ENCODE peak calls at places on chromosomes 2 and 18, in nine cellular contexts. One of them, this sample, is unnamed.

GRCh38 chr2:24874025-24874424 is 46.0 kb downstream of the ADCY3 start:
- DNase-seq in astrocyte of the cerebellum: no peak
- DNase-seq in neural progenitor cell: no peak
- DNase-seq in psoas muscle: peak
- DNase-seq in A549: no peak
- DNase-seq in sigmoid colon: peak
- DNase-seq in right lobe of liver: no peak
- DNase-seq in AG09309: no peak
- DNase-seq in kidney epithelial cell: no peak
- DNase-seq in this sample: no peak

GRCh38 chr18:9861933-9862332 is 23.8 kb upstream of the TXNDC2 start:
- DNase-seq in AG09309: no peak
- DNase-seq in psoas muscle: no peak
- DNase-seq in right lobe of liver: no peak
- DNase-seq in sigmoid colon: no peak
- DNase-seq in astrocyte of the cerebellum: no peak
- DNase-seq in neural progenitor cell: no peak
- DNase-seq in kidney epithelial cell: no peak
- DNase-seq in A549: no peak
- DNase-seq in this sample: no peak

GRCh38 chr2:26922638-26923466 is 47.6 kb upstream of the MAPRE3 start:
- DNase-seq in AG09309: no peak
- DNase-seq in psoas muscle: peak
- DNase-seq in neural progenitor cell: peak
- DNase-seq in sigmoid colon: peak
- DNase-seq in A549: peak
- DNase-seq in kidney epithelial cell: peak
- DNase-seq in astrocyte of the cerebellum: peak
- DNase-seq in right lobe of liver: peak
- DNase-seq in this sample: no peak

GRCh38 chr2:204678031-204678430 is 132.8 kb downstream of the PARD3B start:
- DNase-seq in kidney epithelial cell: no peak
- DNase-seq in astrocyte of the cerebellum: no peak
- DNase-seq in neural progenitor cell: no peak
- DNase-seq in A549: no peak
- DNase-seq in sigmoid colon: no peak
- DNase-seq in right lobe of liver: no peak
- DNase-seq in psoas muscle: no peak
- DNase-seq in AG09309: no peak
- DNase-seq in this sample: no peak

GRCh38 chr2:237978058-237978712 is 11.4 kb downstream of the UBE2F start:
- DNase-seq in neural progenitor cell: no peak
- DNase-seq in kidney epithelial cell: no peak
- DNase-seq in A549: no peak
- DNase-seq in AG09309: no peak
- DNase-seq in sigmoid colon: peak
- DNase-seq in right lobe of liver: no peak
- DNase-seq in astrocyte of the cerebellum: no peak
- DNase-seq in psoas muscle: no peak
- DNase-seq in this sample: no peak

GRCh38 chr18:72089432-72089831 is 454.7 kb downstream of the CBLN2 start:
- DNase-seq in psoas muscle: no peak
- DNase-seq in kidney epithelial cell: no peak
- DNase-seq in AG09309: no peak
- DNase-seq in astrocyte of the cerebellum: no peak
- DNase-seq in right lobe of liver: no peak
- DNase-seq in A549: no peak
- DNase-seq in neural progenitor cell: no peak
- DNase-seq in sigmoid colon: no peak
- DNase-seq in this sample: no peak

GRCh38 chr18:77016133-77016839 is 116.3 kb downstream of the MBP start:
- DNase-seq in astrocyte of the cerebellum: no peak
- DNase-seq in right lobe of liver: no peak
- DNase-seq in psoas muscle: no peak
- DNase-seq in sigmoid colon: no peak
- DNase-seq in neural progenitor cell: no peak
- DNase-seq in A549: no peak
- DNase-seq in AG09309: no peak
- DNase-seq in kidney epithelial cell: no peak
- DNase-seq in this sample: no peak

GRCh38 chr2:127574656-127575055 is 39.2 kb downstream of the MYO7B start:
- DNase-seq in kidney epithelial cell: no peak
- DNase-seq in astrocyte of the cerebellum: no peak
- DNase-seq in psoas muscle: no peak
- DNase-seq in neural progenitor cell: no peak
- DNase-seq in A549: no peak
- DNase-seq in right lobe of liver: no peak
- DNase-seq in AG09309: no peak
- DNase-seq in sigmoid colon: no peak
- DNase-seq in this sample: no peak

GRCh38 chr18:6616981-6617380 is 112.5 kb upstream of the ARHGAP28 start:
- DNase-seq in sigmoid colon: no peak
- DNase-seq in psoas muscle: no peak
- DNase-seq in neural progenitor cell: no peak
- DNase-seq in AG09309: no peak
- DNase-seq in astrocyte of the cerebellum: no peak
- DNase-seq in A549: no peak
- DNase-seq in right lobe of liver: no peak
- DNase-seq in kidney epithelial cell: no peak
- DNase-seq in this sample: no peak

GRCh38 chr18:4101009-4101408 is 354.1 kb downstream of the DLGAP1 start:
- DNase-seq in psoas muscle: no peak
- DNase-seq in A549: no peak
- DNase-seq in AG09309: no peak
- DNase-seq in right lobe of liver: no peak
- DNase-seq in neural progenitor cell: no peak
- DNase-seq in astrocyte of the cerebellum: no peak
- DNase-seq in kidney epithelial cell: no peak
- DNase-seq in sigmoid colon: no peak
- DNase-seq in this sample: no peak

GRCh38 chr2:65017335-65017734 is 28.1 kb downstream of the SLC1A4 start:
- DNase-seq in neural progenitor cell: peak
- DNase-seq in sigmoid colon: peak
- DNase-seq in AG09309: no peak
- DNase-seq in astrocyte of the cerebellum: no peak
- DNase-seq in A549: no peak
- DNase-seq in kidney epithelial cell: no peak
- DNase-seq in psoas muscle: no peak
- DNase-seq in right lobe of liver: no peak
- DNase-seq in this sample: no peak

GRCh38 chr2:170996316-170996715 is 67.3 kb downstream of the GORASP2 start:
- DNase-seq in kidney epithelial cell: no peak
- DNase-seq in A549: no peak
- DNase-seq in AG09309: no peak
- DNase-seq in sigmoid colon: no peak
- DNase-seq in astrocyte of the cerebellum: no peak
- DNase-seq in right lobe of liver: no peak
- DNase-seq in psoas muscle: no peak
- DNase-seq in neural progenitor cell: no peak
- DNase-seq in this sample: no peak
- TF ChIP-seq CTCF in kidney epithelial cell: no peak
- TF ChIP-seq CTCF in A549: no peak
- TF ChIP-seq CTCF in AG09309: no peak
- TF ChIP-seq CTCF in sigmoid colon: no peak
- TF ChIP-seq CTCF in astrocyte of the cerebellum: no peak
- TF ChIP-seq CTCF in right lobe of liver: no peak
- TF ChIP-seq CTCF in psoas muscle: no peak
- TF ChIP-seq CTCF in neural progenitor cell: no peak
- TF ChIP-seq CTCF in this sample: no peak

DNA sequence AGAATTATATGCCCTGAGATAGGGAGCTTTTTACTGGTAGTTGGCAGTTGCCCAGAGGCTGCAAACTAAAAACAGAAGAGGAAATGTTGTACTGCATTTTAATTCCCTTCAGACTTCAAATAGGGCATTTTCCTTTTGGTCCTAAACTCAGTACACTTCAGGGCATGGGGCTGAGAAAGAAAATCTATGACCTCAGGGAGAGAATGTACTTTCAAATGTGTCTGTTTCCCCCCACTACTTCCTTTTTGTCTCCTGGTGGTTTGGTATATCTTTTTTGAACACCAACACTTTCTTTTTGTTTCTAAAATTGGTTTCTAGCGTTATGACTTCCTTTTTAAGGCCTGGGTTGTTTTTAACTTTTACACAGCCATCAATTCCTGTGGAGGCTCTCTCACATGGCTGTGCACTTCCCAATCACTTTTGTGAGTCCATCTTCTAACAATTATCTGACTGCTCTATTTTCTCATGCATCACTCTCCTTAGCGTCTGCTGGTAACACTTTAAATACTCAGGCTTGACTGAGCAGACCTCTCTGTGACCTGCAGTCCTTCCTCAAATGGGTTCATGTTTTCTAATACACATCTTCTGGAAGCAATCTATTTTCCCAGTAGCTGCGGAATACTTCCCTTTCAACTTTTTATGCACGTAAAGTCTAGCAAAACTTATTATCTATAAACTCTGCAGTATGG is 596.0 kb downstream of the LRP1B start:
- DNase-seq in neural progenitor cell: no peak
- DNase-seq in right lobe of liver: no peak
- DNase-seq in astrocyte of the cerebellum: no peak
- DNase-seq in psoas muscle: no peak
- DNase-seq in kidney epithelial cell: no peak
- DNase-seq in sigmoid colon: no peak
- DNase-seq in A549: no peak
- DNase-seq in AG09309: no peak
- DNase-seq in this sample: no peak
- H3K4me3 ChIP-seq in neural progenitor cell: no peak
- H3K4me3 ChIP-seq in right lobe of liver: no peak
- H3K4me3 ChIP-seq in astrocyte of the cerebellum: no peak
- H3K4me3 ChIP-seq in psoas muscle: no peak
- H3K4me3 ChIP-seq in kidney epithelial cell: no peak
- H3K4me3 ChIP-seq in sigmoid colon: no peak
- H3K4me3 ChIP-seq in A549: no peak
- H3K4me3 ChIP-seq in AG09309: no peak
- H3K4me3 ChIP-seq in this sample: no peak

DNA sequence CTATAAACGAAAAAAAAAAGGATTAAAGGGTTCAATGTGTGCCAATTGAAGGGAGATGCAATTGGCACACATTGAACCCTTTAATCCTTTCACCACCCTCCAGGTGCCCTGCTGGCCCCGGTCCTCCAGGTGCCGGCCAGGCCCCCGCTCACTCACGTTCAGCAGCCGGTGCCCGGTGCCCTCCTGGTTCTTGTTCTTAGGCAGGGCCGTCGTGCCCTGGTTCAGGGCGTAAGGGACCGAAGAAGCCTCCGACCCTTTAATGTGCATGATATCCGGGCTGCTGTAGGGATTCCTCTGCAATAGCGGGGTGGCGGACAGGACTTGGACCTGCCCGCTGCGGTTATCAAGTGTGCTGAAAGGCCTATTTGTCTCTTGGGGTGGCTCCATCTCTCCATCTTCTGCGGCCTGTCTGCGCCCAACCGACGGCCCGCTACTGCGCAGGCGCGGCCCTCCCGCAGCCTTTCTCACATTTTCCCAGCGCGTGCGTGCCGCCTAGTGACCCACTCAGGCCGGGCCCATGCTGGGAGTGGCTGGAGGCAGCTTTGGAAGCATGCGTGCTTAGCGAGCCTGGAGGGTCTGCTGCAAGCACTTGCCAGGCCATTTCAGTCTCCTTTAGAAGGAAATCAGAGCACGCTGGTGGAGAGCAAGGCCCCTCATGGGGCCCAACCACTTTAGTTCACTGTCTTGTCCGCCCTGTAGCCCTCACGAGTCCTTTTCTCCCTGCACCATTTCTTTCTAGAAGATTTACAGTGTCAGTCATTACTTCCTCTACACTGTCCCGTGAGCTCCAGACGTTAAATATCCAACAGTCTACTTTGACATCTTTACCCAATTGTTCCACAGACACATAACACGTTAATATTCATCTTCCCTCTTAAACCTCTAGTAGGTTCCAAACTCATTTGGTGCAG is 24.3 kb downstream of the TMEM237 start:
- DNase-seq in neural progenitor cell: no peak
- DNase-seq in psoas muscle: peak
- DNase-seq in astrocyte of the cerebellum: no peak
- DNase-seq in sigmoid colon: peak
- DNase-seq in kidney epithelial cell: no peak
- DNase-seq in right lobe of liver: peak
- DNase-seq in A549: no peak
- DNase-seq in AG09309: no peak
- DNase-seq in this sample: no peak
- TF ChIP-seq CTCF in neural progenitor cell: no peak
- TF ChIP-seq CTCF in psoas muscle: no peak
- TF ChIP-seq CTCF in astrocyte of the cerebellum: peak
- TF ChIP-seq CTCF in sigmoid colon: no peak
- TF ChIP-seq CTCF in kidney epithelial cell: peak
- TF ChIP-seq CTCF in right lobe of liver: peak
- TF ChIP-seq CTCF in A549: no peak
- TF ChIP-seq CTCF in AG09309: peak
- TF ChIP-seq CTCF in this sample: peak

GRCh38 chr2:136068828-136069227 is 49.1 kb downstream of the CXCR4 start:
- DNase-seq in kidney epithelial cell: no peak
- DNase-seq in astrocyte of the cerebellum: no peak
- DNase-seq in A549: no peak
- DNase-seq in AG09309: no peak
- DNase-seq in sigmoid colon: no peak
- DNase-seq in neural progenitor cell: no peak
- DNase-seq in psoas muscle: no peak
- DNase-seq in right lobe of liver: no peak
- DNase-seq in this sample: no peak
- H3K4me3 ChIP-seq in kidney epithelial cell: no peak
- H3K4me3 ChIP-seq in astrocyte of the cerebellum: no peak
- H3K4me3 ChIP-seq in A549: no peak
- H3K4me3 ChIP-seq in AG09309: no peak
- H3K4me3 ChIP-seq in sigmoid colon: no peak
- H3K4me3 ChIP-seq in neural progenitor cell: no peak
- H3K4me3 ChIP-seq in psoas muscle: no peak
- H3K4me3 ChIP-seq in right lobe of liver: no peak
- H3K4me3 ChIP-seq in this sample: no peak

DNA sequence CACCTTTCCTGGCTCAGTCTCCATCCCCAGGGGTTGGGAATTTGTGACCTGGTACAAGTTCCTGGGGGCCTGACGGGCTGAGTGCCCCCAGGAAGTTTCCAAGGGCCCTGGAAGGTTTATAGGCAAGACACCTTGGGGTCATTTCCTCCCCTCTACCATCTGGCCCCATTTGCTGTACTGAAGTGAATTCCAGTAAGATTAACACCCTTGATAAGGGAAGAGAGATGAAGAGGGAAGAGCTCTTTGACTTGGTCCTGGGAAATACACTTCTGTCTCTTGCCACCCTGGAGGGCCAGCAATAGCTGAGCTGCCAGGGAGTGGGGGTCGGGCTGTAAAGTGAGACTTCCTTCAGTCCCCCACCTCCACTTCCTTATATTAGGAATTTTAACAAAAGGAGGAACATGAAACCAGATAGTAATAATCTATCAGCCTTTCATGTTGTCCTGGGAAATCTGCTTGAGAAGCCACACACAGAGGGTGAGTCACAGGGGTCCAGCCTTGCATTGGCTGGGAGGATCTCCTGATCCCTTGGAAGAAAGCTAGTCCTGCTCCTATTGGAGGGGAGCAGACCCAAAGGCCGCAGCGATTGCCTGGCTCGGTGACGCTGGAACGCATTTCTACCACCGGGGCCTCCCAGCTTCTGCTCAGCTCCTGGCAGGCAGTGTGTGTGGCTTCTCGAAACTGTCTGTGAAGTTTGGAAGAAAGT is 87.4 kb downstream of the ACAA2 start:
- DNase-seq in right lobe of liver: peak
- DNase-seq in neural progenitor cell: peak
- DNase-seq in A549: peak
- DNase-seq in AG09309: peak
- DNase-seq in sigmoid colon: peak
- DNase-seq in kidney epithelial cell: peak
- DNase-seq in psoas muscle: peak
- DNase-seq in astrocyte of the cerebellum: peak
- DNase-seq in this sample: peak
- TF ChIP-seq CTCF in right lobe of liver: no peak
- TF ChIP-seq CTCF in neural progenitor cell: no peak
- TF ChIP-seq CTCF in A549: no peak
- TF ChIP-seq CTCF in AG09309: peak
- TF ChIP-seq CTCF in sigmoid colon: no peak
- TF ChIP-seq CTCF in kidney epithelial cell: no peak
- TF ChIP-seq CTCF in psoas muscle: no peak
- TF ChIP-seq CTCF in astrocyte of the cerebellum: no peak
- TF ChIP-seq CTCF in this sample: peak

GRCh38 chr18:22115573-22115972 is 53.8 kb upstream of the GATA6 start:
- DNase-seq in neural progenitor cell: no peak
- DNase-seq in right lobe of liver: no peak
- DNase-seq in sigmoid colon: no peak
- DNase-seq in psoas muscle: no peak
- DNase-seq in AG09309: no peak
- DNase-seq in kidney epithelial cell: no peak
- DNase-seq in astrocyte of the cerebellum: no peak
- DNase-seq in A549: no peak
- DNase-seq in this sample: no peak
- H3K4me3 ChIP-seq in neural progenitor cell: no peak
- H3K4me3 ChIP-seq in right lobe of liver: no peak
- H3K4me3 ChIP-seq in sigmoid colon: no peak
- H3K4me3 ChIP-seq in psoas muscle: no peak
- H3K4me3 ChIP-seq in AG09309: no peak
- H3K4me3 ChIP-seq in kidney epithelial cell: no peak
- H3K4me3 ChIP-seq in astrocyte of the cerebellum: no peak
- H3K4me3 ChIP-seq in A549: no peak
- H3K4me3 ChIP-seq in this sample: no peak